ENCODE peak calls at places on chromosomes 12 and 14, in nine cellular contexts. One of them, this sample, is unnamed. For H3K4me1, the result is how much of the 10 kb centered on the place peaks cover.

GRCh38 chr14:39232554-39233415 is 930 bp upstream of the MIA2 start:
- DNase-seq in astrocyte: peak
- DNase-seq in DND-41: no peak
- DNase-seq in spleen: no peak
- DNase-seq in lower lobe of right lung: no peak
- DNase-seq in pancreas: no peak
- DNase-seq in ovary: no peak
- DNase-seq in kidney: no peak
- DNase-seq in tibial artery: no peak
- DNase-seq in this sample: no peak

GRCh38 chr14:21199611-21200570 is 44.0 kb upstream of the OR5AU1 start:
- DNase-seq in astrocyte: no peak
- DNase-seq in ovary: no peak
- DNase-seq in lower lobe of right lung: no peak
- DNase-seq in DND-41: no peak
- DNase-seq in kidney: no peak
- DNase-seq in pancreas: no peak
- DNase-seq in tibial artery: no peak
- DNase-seq in spleen: no peak
- DNase-seq in this sample: no peak

GRCh38 chr12:58844161-58844560 is 76.1 kb downstream of the LRIG3 start:
- DNase-seq in astrocyte: no peak
- DNase-seq in ovary: no peak
- DNase-seq in kidney: no peak
- DNase-seq in pancreas: no peak
- DNase-seq in tibial artery: no peak
- DNase-seq in lower lobe of right lung: no peak
- DNase-seq in spleen: no peak
- DNase-seq in DND-41: no peak
- DNase-seq in this sample: no peak

GRCh38 chr12:112969547-112970306 is 8.6 kb upstream of the OAS2 start:
- DNase-seq in astrocyte: no peak
- DNase-seq in tibial artery: no peak
- DNase-seq in pancreas: no peak
- DNase-seq in spleen: no peak
- DNase-seq in kidney: no peak
- DNase-seq in lower lobe of right lung: no peak
- DNase-seq in ovary: no peak
- DNase-seq in DND-41: no peak
- DNase-seq in this sample: no peak

GRCh38 chr12:50057000-50057841 is at the start of gene ASIC1:
- DNase-seq in astrocyte: peak
- DNase-seq in ovary: peak
- DNase-seq in DND-41: peak
- DNase-seq in kidney: peak
- DNase-seq in spleen: no peak
- DNase-seq in tibial artery: peak
- DNase-seq in lower lobe of right lung: peak
- DNase-seq in pancreas: peak
- DNase-seq in this sample: peak

GRCh38 chr14:23566782-23567185 is 807 bp downstream of the AP1G2 start:
- DNase-seq in spleen: no peak
- DNase-seq in kidney: no peak
- DNase-seq in astrocyte: no peak
- DNase-seq in tibial artery: no peak
- DNase-seq in pancreas: peak
- DNase-seq in lower lobe of right lung: no peak
- DNase-seq in ovary: no peak
- DNase-seq in DND-41: no peak
- DNase-seq in this sample: no peak

GRCh38 chr12:112973016-112973711 is 5.2 kb upstream of the OAS2 start:
- DNase-seq in astrocyte: no peak
- DNase-seq in ovary: no peak
- DNase-seq in tibial artery: no peak
- DNase-seq in DND-41: no peak
- DNase-seq in spleen: no peak
- DNase-seq in lower lobe of right lung: no peak
- DNase-seq in pancreas: no peak
- DNase-seq in kidney: no peak
- DNase-seq in this sample: no peak

GRCh38 chr12:70667253-70667652 is 30.0 kb upstream of the PTPRB start:
- DNase-seq in pancreas: no peak
- DNase-seq in kidney: no peak
- DNase-seq in tibial artery: no peak
- DNase-seq in DND-41: no peak
- DNase-seq in spleen: no peak
- DNase-seq in lower lobe of right lung: no peak
- DNase-seq in astrocyte: no peak
- DNase-seq in ovary: no peak
- DNase-seq in this sample: no peak

GRCh38 chr14:103045387-103045869 is 11.9 kb downstream of the CDC42BPB start:
- DNase-seq in astrocyte: no peak
- DNase-seq in DND-41: no peak
- DNase-seq in kidney: no peak
- DNase-seq in spleen: peak
- DNase-seq in tibial artery: no peak
- DNase-seq in lower lobe of right lung: no peak
- DNase-seq in pancreas: no peak
- DNase-seq in ovary: no peak
- DNase-seq in this sample: no peak

GRCh38 chr12:68497112-68497511 is 113.6 kb upstream of the RAP1B start:
- DNase-seq in pancreas: no peak
- DNase-seq in ovary: no peak
- DNase-seq in kidney: no peak
- DNase-seq in tibial artery: no peak
- DNase-seq in astrocyte: peak
- DNase-seq in spleen: no peak
- DNase-seq in DND-41: no peak
- DNase-seq in lower lobe of right lung: no peak
- DNase-seq in this sample: no peak

GRCh38 chr14:96285667-96286066 is 29.7 kb downstream of the BDKRB1 start:
- DNase-seq in pancreas: no peak
- DNase-seq in ovary: no peak
- DNase-seq in DND-41: no peak
- DNase-seq in spleen: no peak
- DNase-seq in astrocyte: peak
- DNase-seq in tibial artery: no peak
- DNase-seq in kidney: no peak
- DNase-seq in lower lobe of right lung: no peak
- DNase-seq in this sample: no peak

GRCh38 chr12:27970391-27970980 is 2.0 kb downstream of the PTHLH start:
- DNase-seq in astrocyte: peak
- DNase-seq in DND-41: no peak
- DNase-seq in pancreas: peak
- DNase-seq in spleen: peak
- DNase-seq in tibial artery: peak
- DNase-seq in kidney: peak
- DNase-seq in lower lobe of right lung: no peak
- DNase-seq in ovary: no peak
- DNase-seq in this sample: no peak

DNA sequence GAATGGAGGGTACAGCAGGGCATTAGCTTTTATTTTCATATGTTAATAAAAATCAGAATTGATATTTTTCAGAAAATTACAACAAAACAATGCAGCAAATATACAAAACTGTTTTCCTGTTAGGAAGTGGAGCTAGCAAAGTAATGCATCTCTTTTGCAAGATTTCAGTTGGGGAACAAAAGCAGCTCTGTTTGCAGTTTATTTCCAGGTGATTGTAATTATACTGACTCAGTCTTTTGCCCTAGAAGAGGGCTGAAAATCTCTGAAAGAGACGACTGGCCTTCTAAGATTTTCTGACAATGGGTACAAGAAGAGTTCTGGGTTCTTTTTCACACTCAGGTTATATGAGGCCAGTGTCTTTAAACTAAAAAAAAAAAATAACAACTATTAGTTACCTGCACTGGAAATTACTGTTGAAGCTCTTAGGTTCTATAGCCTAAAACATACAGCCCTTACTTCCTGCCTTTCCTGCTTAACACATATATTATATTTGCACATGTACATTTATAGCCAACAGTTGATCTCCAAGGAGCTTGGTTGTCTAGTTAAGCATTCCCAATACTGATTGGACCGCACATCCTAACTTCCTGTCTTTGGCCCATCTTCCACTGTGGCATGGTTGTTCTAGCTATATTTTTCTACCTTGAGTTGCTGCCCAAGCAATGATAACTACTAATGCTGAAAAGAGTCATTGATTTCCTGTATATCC is 199.1 kb upstream of the KRR1 start:
- DNase-seq in spleen: no peak
- DNase-seq in tibial artery: no peak
- DNase-seq in ovary: no peak
- DNase-seq in pancreas: no peak
- DNase-seq in lower lobe of right lung: no peak
- DNase-seq in astrocyte: no peak
- DNase-seq in DND-41: no peak
- DNase-seq in kidney: no peak
- DNase-seq in this sample: no peak
- H3K4me1 ChIP-seq in spleen: under half
- H3K4me1 ChIP-seq in tibial artery: under half
- H3K4me1 ChIP-seq in ovary: under half
- H3K4me1 ChIP-seq in pancreas: under half
- H3K4me1 ChIP-seq in lower lobe of right lung: under half
- H3K4me1 ChIP-seq in astrocyte: under half
- H3K4me1 ChIP-seq in DND-41: under half
- H3K4me1 ChIP-seq in kidney: under half
- H3K4me1 ChIP-seq in this sample: under half

GRCh38 chr12:47813491-47814196 is 6.1 kb downstream of the HDAC7 start:
- DNase-seq in DND-41: no peak
- DNase-seq in lower lobe of right lung: no peak
- DNase-seq in astrocyte: no peak
- DNase-seq in spleen: no peak
- DNase-seq in ovary: no peak
- DNase-seq in tibial artery: no peak
- DNase-seq in kidney: peak
- DNase-seq in pancreas: no peak
- DNase-seq in this sample: no peak

GRCh38 chr12:47811070-47811391 is 8.7 kb downstream of the HDAC7 start:
- DNase-seq in tibial artery: no peak
- DNase-seq in ovary: no peak
- DNase-seq in lower lobe of right lung: no peak
- DNase-seq in spleen: no peak
- DNase-seq in DND-41: no peak
- DNase-seq in pancreas: no peak
- DNase-seq in kidney: no peak
- DNase-seq in astrocyte: no peak
- DNase-seq in this sample: no peak

GRCh38 chr12:47814539-47815170 is 5.0 kb downstream of the HDAC7 start:
- DNase-seq in tibial artery: no peak
- DNase-seq in pancreas: no peak
- DNase-seq in lower lobe of right lung: no peak
- DNase-seq in astrocyte: no peak
- DNase-seq in ovary: no peak
- DNase-seq in kidney: peak
- DNase-seq in spleen: no peak
- DNase-seq in DND-41: no peak
- DNase-seq in this sample: no peak

GRCh38 chr12:47811581-47812484 is 7.9 kb downstream of the HDAC7 start:
- DNase-seq in ovary: peak
- DNase-seq in lower lobe of right lung: no peak
- DNase-seq in DND-41: no peak
- DNase-seq in astrocyte: peak
- DNase-seq in pancreas: no peak
- DNase-seq in kidney: no peak
- DNase-seq in spleen: no peak
- DNase-seq in tibial artery: peak
- DNase-seq in this sample: no peak

GRCh38 chr12:47812797-47813490 is 6.8 kb downstream of the HDAC7 start:
- DNase-seq in spleen: peak
- DNase-seq in pancreas: peak
- DNase-seq in tibial artery: peak
- DNase-seq in ovary: peak
- DNase-seq in kidney: peak
- DNase-seq in DND-41: peak
- DNase-seq in lower lobe of right lung: peak
- DNase-seq in astrocyte: peak
- DNase-seq in this sample: peak
- TF ChIP-seq CTCF in spleen: no peak
- TF ChIP-seq CTCF in pancreas: no peak
- TF ChIP-seq CTCF in tibial artery: no peak
- TF ChIP-seq CTCF in ovary: no peak
- TF ChIP-seq CTCF in kidney: no peak
- TF ChIP-seq CTCF in DND-41: peak
- TF ChIP-seq CTCF in lower lobe of right lung: no peak
- TF ChIP-seq CTCF in astrocyte: no peak
- TF ChIP-seq CTCF in this sample: no peak

DNA sequence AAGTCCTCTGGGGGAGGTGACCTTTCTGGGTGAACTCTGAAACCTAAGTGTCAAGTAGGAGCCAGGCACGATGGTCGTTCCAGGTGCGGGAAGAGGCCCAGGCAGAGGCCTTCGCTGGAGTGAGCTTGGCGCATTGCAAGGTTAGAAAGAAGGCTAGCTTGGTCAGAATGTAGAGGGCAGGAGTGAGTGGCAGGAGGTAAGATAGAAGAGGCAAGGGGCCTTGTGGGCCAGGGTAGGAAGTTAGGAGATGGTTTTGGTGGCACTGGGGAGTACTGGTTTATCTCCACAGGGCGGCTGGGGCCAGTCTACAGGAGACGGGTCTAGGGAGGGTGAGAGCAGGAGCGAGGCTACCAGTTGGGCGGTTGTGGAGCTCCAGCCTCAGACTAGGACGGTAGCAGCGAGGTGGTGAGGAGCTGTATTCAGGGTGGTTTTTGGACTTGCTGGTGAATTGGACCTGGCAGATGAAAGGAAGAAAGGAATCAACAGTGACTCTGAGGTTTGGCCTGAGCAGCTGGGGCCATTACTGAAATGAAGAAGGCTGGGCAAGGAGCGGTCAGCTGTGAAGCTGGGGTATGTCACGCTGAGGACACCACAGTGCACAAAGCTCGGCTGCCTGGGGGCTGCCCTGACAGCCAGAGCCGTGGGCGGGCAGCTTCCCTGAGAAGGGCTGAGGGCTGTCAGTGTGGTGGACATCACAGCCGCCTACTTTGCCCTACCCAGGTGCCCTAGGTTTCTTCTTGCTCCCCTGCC is 9.1 kb downstream of the MLXIP start:
- DNase-seq in kidney: no peak
- DNase-seq in lower lobe of right lung: no peak
- DNase-seq in tibial artery: no peak
- DNase-seq in spleen: no peak
- DNase-seq in DND-41: no peak
- DNase-seq in pancreas: no peak
- DNase-seq in ovary: no peak
- DNase-seq in astrocyte: no peak
- DNase-seq in this sample: no peak
- H3K4me1 ChIP-seq in kidney: under half
- H3K4me1 ChIP-seq in lower lobe of right lung: half or more
- H3K4me1 ChIP-seq in tibial artery: half or more
- H3K4me1 ChIP-seq in spleen: half or more
- H3K4me1 ChIP-seq in DND-41: under half
- H3K4me1 ChIP-seq in pancreas: under half
- H3K4me1 ChIP-seq in ovary: under half
- H3K4me1 ChIP-seq in astrocyte: under half
- H3K4me1 ChIP-seq in this sample: half or more

DNA sequence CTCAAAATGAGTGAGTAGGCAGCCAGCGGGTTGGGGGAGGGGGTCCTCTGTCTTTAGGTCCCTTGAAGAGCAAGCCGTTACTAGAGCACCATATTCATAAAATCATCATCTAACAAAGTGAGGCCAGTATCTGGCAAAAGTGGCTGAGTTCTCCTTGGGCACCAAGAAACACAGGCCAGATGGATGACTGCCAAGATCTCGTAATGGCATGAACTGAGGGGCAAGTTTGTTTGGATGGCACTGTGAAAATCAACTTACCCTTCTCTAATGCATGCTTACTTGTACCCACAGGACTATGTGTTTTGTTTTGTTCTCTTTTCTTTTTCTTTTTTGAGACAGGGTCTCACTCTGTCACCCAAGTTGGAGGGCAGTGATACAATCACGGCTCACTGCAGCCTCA is 41.6 kb downstream of the GNPTAB start:
- DNase-seq in astrocyte: no peak
- DNase-seq in tibial artery: no peak
- DNase-seq in lower lobe of right lung: no peak
- DNase-seq in kidney: no peak
- DNase-seq in ovary: no peak
- DNase-seq in pancreas: no peak
- DNase-seq in DND-41: no peak
- DNase-seq in spleen: no peak
- DNase-seq in this sample: no peak
- TF ChIP-seq CTCF in astrocyte: no peak
- TF ChIP-seq CTCF in tibial artery: no peak
- TF ChIP-seq CTCF in lower lobe of right lung: no peak
- TF ChIP-seq CTCF in kidney: no peak
- TF ChIP-seq CTCF in ovary: no peak
- TF ChIP-seq CTCF in pancreas: no peak
- TF ChIP-seq CTCF in DND-41: no peak
- TF ChIP-seq CTCF in spleen: no peak
- TF ChIP-seq CTCF in this sample: no peak